ENCODE peak calls at places on chromosomes 11 and 22, in seven cellular contexts. H, P, G, S, O, R and N are unnamed samples. For H3K36me3, the result is how much of the 10 kb centered on the place peaks cover.

GRCh38 chr11:113618360-113618759 is 87.7 kb downstream of the TMPRSS5 start:
- DNase-seq in H (peak), P (no peak), G (no peak), S (peak), O (no peak), R (no peak), N (no peak)

GRCh38 chr11:31045335-31045734 is 324.2 kb downstream of the DCDC1 start:
- DNase-seq in H (no peak), P (no peak), G (no peak), S (no peak), O (no peak), R (no peak), N (peak)

GRCh38 chr22:21694795-21695431 is 29.1 kb downstream of the PPIL2 start:
- DNase-seq in H (no peak), P (no peak), G (no peak), S (no peak), O (no peak), R (no peak), N (peak)

GRCh38 chr22:31812977-31813605 is 59.3 kb downstream of the DEPDC5 start:
- DNase-seq in H (no peak), P (no peak), G (no peak), S (no peak), O (no peak), R (no peak), N (no peak)

GRCh38 chr11:75244052-75244814 is 3.7 kb downstream of the TPBGL start:
- DNase-seq in H (no peak), P (peak), G (no peak), S (no peak), O (peak), R (no peak), N (no peak)

GRCh38 chr11:105232021-105232420 is 92.5 kb upstream of the CARD18 start:
- DNase-seq in H (no peak), P (no peak), G (no peak), S (no peak), O (no peak), R (no peak), N (no peak)

GRCh38 chr11:1882265-1883238 is 9.1 kb downstream of the PRR33 start:
- DNase-seq in H (peak), P (peak), G (peak), S (peak), O (peak), R (no peak), N (peak)

GRCh38 chr11:44623716-44624491 is 58.4 kb downstream of the CD82 start:
- DNase-seq in H (peak), P (peak), G (no peak), S (no peak), O (peak), R (no peak), N (peak)

GRCh38 chr11:36091256-36091811 is 147.5 kb downstream of the LDLRAD3 start:
- DNase-seq in H (peak), P (no peak), G (no peak), S (peak), O (no peak), R (no peak), N (no peak)

GRCh38 chr11:7689239-7689638 is 15.9 kb upstream of the CYB5R2 start:
- DNase-seq in H (no peak), P (no peak), G (no peak), S (peak), O (no peak), R (no peak), N (no peak)

GRCh38 chr11:68546555-68546954 is 86.0 kb downstream of the PPP6R3 start:
- DNase-seq in H (peak), P (no peak), G (no peak), S (no peak), O (no peak), R (no peak), N (no peak)

GRCh38 chr22:20115691-20116375 is at the start of gene RANBP1:
- DNase-seq in H (no peak), P (peak), G (no peak), S (no peak), O (no peak), R (no peak), N (peak)
- H3K36me3 ChIP-seq in H (half or more), P (half or more), G (half or more), S (under half), O (half or more), R (under half), N (under half)

GRCh38 chr11:96052921-96053631 is 129.2 kb upstream of the MTMR2 start:
- DNase-seq in H (peak), P (no peak), G (no peak), S (no peak), O (no peak), R (peak), N (no peak)

GRCh38 chr11:96054870-96055705 is 131.2 kb upstream of the MTMR2 start:
- DNase-seq in H (peak), P (no peak), G (peak), S (peak), O (no peak), R (no peak), N (peak)

GRCh38 chr11:96056581-96056980 is 132.7 kb upstream of the MTMR2 start:
- DNase-seq in H (no peak), P (no peak), G (no peak), S (no peak), O (no peak), R (no peak), N (no peak)

GRCh38 chr11:96051820-96052219 is 127.9 kb upstream of the MTMR2 start:
- DNase-seq in H (no peak), P (no peak), G (no peak), S (peak), O (no peak), R (peak), N (no peak)

DNA sequence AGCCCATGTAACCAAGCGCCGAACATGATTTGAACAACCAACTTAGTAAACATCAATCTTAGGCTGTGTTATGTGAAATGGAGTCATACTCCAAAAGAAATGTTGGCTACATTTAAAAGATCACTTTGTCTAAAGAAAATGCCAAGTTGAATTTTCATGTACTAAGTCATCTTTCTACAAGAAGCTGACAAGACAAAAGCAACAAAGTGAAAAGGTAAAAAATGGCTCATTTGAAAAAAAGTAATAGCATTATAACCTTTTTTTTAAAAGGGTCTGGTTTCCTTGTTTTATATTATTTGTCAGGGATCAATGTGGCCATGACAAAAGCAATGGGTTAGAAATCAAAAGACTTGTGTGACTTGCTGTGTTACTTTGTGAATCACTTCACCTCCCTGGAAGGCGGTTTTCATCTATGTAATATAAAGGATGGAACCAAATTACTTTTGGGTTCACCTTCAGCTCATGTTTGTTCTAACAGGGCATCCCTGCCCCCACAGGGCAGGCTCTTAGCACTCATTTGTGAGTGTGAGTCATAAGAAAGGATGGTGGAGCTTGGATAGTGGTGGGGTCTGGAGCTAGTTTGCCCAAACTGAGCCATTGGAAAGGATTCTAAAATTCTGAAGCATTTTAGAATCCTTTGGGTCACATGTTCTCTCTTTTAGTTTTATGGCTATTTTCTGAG is 131.9 kb upstream of the MTMR2 start:
- DNase-seq in H (peak), P (no peak), G (no peak), S (peak), O (no peak), R (no peak), N (no peak)
- H3K4me3 ChIP-seq in H (no peak), P (no peak), G (no peak), S (no peak), O (no peak), R (no peak), N (no peak)

DNA sequence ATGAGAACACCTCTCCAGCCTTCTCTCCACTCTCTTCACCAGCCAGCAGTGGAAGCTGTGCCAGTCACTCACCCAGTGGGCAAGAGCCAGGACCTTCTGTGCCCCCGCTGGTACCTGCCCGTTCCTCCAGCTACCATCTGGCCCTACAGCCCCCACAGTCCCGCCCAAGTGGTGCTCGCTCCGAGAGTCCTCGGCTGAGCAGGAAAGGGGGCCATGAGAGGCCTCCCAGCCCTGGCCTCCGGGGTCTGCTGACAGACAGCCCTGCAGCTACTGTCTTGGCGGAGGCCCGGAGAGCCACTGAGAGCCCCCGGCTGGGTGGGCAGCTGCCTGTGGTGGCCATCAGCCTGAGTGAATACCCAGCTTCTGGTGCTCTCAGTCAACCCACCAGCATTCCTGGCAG is 20.2 kb downstream of the PHLDB1 start:
- DNase-seq in H (no peak), P (no peak), G (no peak), S (no peak), O (no peak), R (no peak), N (no peak)
- H3K36me3 ChIP-seq in H (half or more), P (under half), G (under half), S (under half), O (under half), R (under half), N (under half)

GRCh38 chr11:63574856-63575602 is 11.8 kb upstream of the PLAAT2 start:
- DNase-seq in H (peak), P (no peak), G (no peak), S (no peak), O (no peak), R (no peak), N (no peak)
- H3K4me3 ChIP-seq in H (peak), P (peak), G (peak), S (no peak), O (peak), R (no peak), N (no peak)

GRCh38 chr11:71444811-71445210 is 3.4 kb downstream of the DHCR7 start:
- DNase-seq in H (no peak), P (no peak), G (no peak), S (no peak), O (peak), R (no peak), N (no peak)
- H3K36me3 ChIP-seq in H (under half), P (half or more), G (half or more), S (half or more), O (under half), R (under half), N (half or more)

GRCh38 chr22:36288571-36289405 is 35.9 kb downstream of the APOL1 start:
- DNase-seq in H (no peak), P (peak), G (no peak), S (no peak), O (no peak), R (no peak), N (peak)
- H3K4me3 ChIP-seq in H (no peak), P (no peak), G (no peak), S (no peak), O (no peak), R (no peak), N (no peak)

GRCh38 chr11:77063861-77064260 is 2.9 kb upstream of the CAPN5 start:
- DNase-seq in H (no peak), P (no peak), G (no peak), S (no peak), O (peak), R (no peak), N (no peak)
- H3K36me3 ChIP-seq in H (under half), P (under half), G (under half), S (under half), O (under half), R (under half), N (under half)

GRCh38 chr22:49372530-49373288 is 455.0 kb downstream of the BRD1 start:
- DNase-seq in H (no peak), P (peak), G (no peak), S (no peak), O (peak), R (no peak), N (peak)
- H3K4me3 ChIP-seq in H (no peak), P (no peak), G (no peak), S (no peak), O (no peak), R (no peak), N (no peak)